ENCODE peak calls at places on chromosomes 12 and 14, in five cellular contexts. C is fibroblast of the aortic adventitia, N is posterior cingulate gyrus, J is fibroblast of mammary gland, E is NCI-H1417 treated with DMSO at 0.1 percent for 48 hours. R is an unnamed sample.

GRCh38 chr12:113261847-113262470 is 40.7 kb downstream of the TPCN1 start:
- DNase-seq in J (no peak), N (peak; percentile 29), C (no peak), E (no peak), R (no peak)

GRCh38 chr12:89748791-89749190 is 40.2 kb upstream of the ATP2B1 start:
- DNase-seq in J (peak; percentile 30), N (no peak), E (no peak), C (no peak), R (no peak)

GRCh38 chr12:57616383-57617101 is 5.3 kb downstream of the ARHGEF25 start:
- DNase-seq in E (no peak), J (peak; percentile 88), N (no peak), C (peak; percentile 57), R (no peak)

GRCh38 chr12:98022961-98023360 is 492.4 kb upstream of the TMPO start:
- DNase-seq in J (peak; percentile 72), E (no peak), C (no peak), N (no peak), R (no peak)

GRCh38 chr14:106518054-106518943 is 991.9 kb downstream of the TMEM121 start:
- DNase-seq in C (no peak), E (no peak), J (no peak), N (peak; percentile 62), R (peak; percentile 22)

GRCh38 chr14:89184952-89185351 is 232.1 kb downstream of the FOXN3 start:
- DNase-seq in C (no peak), J (no peak), N (peak; percentile 80), E (no peak), R (no peak)

GRCh38 chr14:100555436-100556067 is 31.7 kb downstream of the BEGAIN start:
- DNase-seq in E (no peak), N (no peak), C (no peak), J (no peak), R (no peak)

GRCh38 chr12:126953365-126953889 is 1313.5 kb upstream of the TMEM132C start:
- DNase-seq in N (no peak), C (no peak), J (no peak), E (no peak), R (no peak)

GRCh38 chr14:72771561-72771960 is 122.3 kb downstream of the DPF3 start:
- DNase-seq in E (no peak), N (no peak), C (no peak), J (no peak), R (no peak)

GRCh38 chr14:90561031-90561430 is 164.2 kb downstream of the CALM1 start:
- DNase-seq in C (no peak), N (peak; percentile 68), E (no peak), J (no peak), R (no peak)

GRCh38 chr12:11812558-11813421 is 163.3 kb downstream of the ETV6 start:
- DNase-seq in C (peak; percentile 21), J (no peak), N (peak; percentile 78), E (no peak), R (no peak)

GRCh38 chr12:124399622-124400021 is 104.7 kb downstream of the RFLNA start:
- DNase-seq in E (no peak), J (no peak), N (peak; percentile 87), C (no peak), R (no peak)

GRCh38 chr14:29955087-29955486 is 27.4 kb upstream of the PRKD1 start:
- DNase-seq in C (no peak), N (no peak), J (peak; percentile 31), E (no peak), R (no peak)

GRCh38 chr14:103019827-103020226 is 37.5 kb downstream of the CDC42BPB start:
- DNase-seq in J (peak; percentile 40), E (no peak), N (no peak), C (peak; percentile 20), R (no peak)

GRCh38 chr12:63006536-63006935 is 71.6 kb upstream of the PPM1H start:
- DNase-seq in J (no peak), N (no peak), C (no peak), E (no peak), R (peak; percentile 48)

GRCh38 chr12:65187665-65188064 is 18.3 kb downstream of the LEMD3 start:
- DNase-seq in E (no peak), J (no peak), C (no peak), N (no peak), R (no peak)

GRCh38 chr14:95490127-95490526 is 26.3 kb downstream of the SYNE3 start:
- DNase-seq in N (no peak), J (no peak), C (no peak), E (peak; percentile 13), R (no peak)

GRCh38 chr14:62209287-62209899 is 447.2 kb downstream of the SNAPC1 start:
- DNase-seq in J (peak; percentile 90), E (no peak), C (peak; percentile 96), N (no peak), R (no peak)

GRCh38 chr14:94494085-94494484 is 15.2 kb downstream of the SERPINA12 start:
- DNase-seq in C (no peak), J (no peak), N (no peak), E (no peak), R (no peak)

GRCh38 chr12:42798811-42799438 is 209.4 kb upstream of the PRICKLE1 start:
- DNase-seq in E (no peak), J (peak; percentile 27), C (peak; percentile 40), N (no peak), R (no peak)

GRCh38 chr12:132593521-132593920 is 16.9 kb downstream of the LRCOL1 start:
- DNase-seq in J (no peak), E (no peak), N (no peak), C (no peak), R (no peak)

GRCh38 chr14:105879867-105880561 is 353.6 kb downstream of the TMEM121 start:
- DNase-seq in N (peak; percentile 57), E (no peak), J (no peak), C (no peak), R (no peak)

GRCh38 chr12:87953257-87953860 is 75.8 kb downstream of the C12orf50 start:
- DNase-seq in C (peak; percentile 78), N (no peak), J (peak; percentile 60), E (no peak), R (no peak)

GRCh38 chr14:93533864-93534263 is 103.1 kb downstream of the UNC79 start:
- DNase-seq in C (no peak), J (no peak), N (no peak), E (no peak), R (no peak)

GRCh38 chr14:100641274-100641860 is 54.1 kb upstream of the BEGAIN start:
- DNase-seq in N (peak; percentile 14), J (no peak), E (no peak), C (no peak), R (no peak)

R was measured in Caco-2.